ENCODE peak calls at places on chromosome 7, in eight cellular contexts. F, W, I, Q, C, O, R and S are unnamed samples.
A peak's percentile ranks its signal among the peaks of the same experiment; 100 is the strongest.

GRCh38 chr7:111475959-111476358 is 86.3 kb downstream of the IMMP2L start:
- DNase-seq in F (no peak), R (no peak), C (no peak), O (no peak), Q (no peak), W (no peak), I (no peak), S (no peak)

GRCh38 chr7:46589282-46589681 is 668.2 kb upstream of the IGFBP3 start:
- DNase-seq in W (no peak), R (no peak), I (no peak), Q (no peak), C (no peak), F (no peak), O (no peak), S (no peak)

GRCh38 chr7:17298102-17298839 is at the start of gene AHR:
- DNase-seq in W (peak; percentile 93), R (peak; percentile 94), C (peak; percentile 89), O (peak; percentile 98), Q (peak; percentile 93), I (peak; percentile 91), F (peak; percentile 87), S (peak; percentile 74)

GRCh38 chr7:38120076-38120475 is 58.0 kb upstream of the STARD3NL start:
- DNase-seq in C (no peak), W (no peak), R (no peak), I (no peak), F (no peak), Q (no peak), O (no peak), S (no peak)

GRCh38 chr7:86904949-86905834 is 154.3 kb downstream of the ELAPOR2 start:
- DNase-seq in Q (peak; percentile 12), I (peak; percentile 9), W (peak; percentile 13), F (no peak), R (peak; percentile 13), C (no peak), O (peak; percentile 57), S (no peak)

GRCh38 chr7:24825931-24826661 is 68.8 kb upstream of the GSDME start:
- DNase-seq in F (no peak), R (peak; percentile 49), C (no peak), I (no peak), O (peak; percentile 78), W (no peak), Q (no peak), S (no peak)

GRCh38 chr7:38070718-38071117 is 107.3 kb upstream of the STARD3NL start:
- DNase-seq in R (peak; percentile 27), C (no peak), Q (no peak), F (no peak), I (no peak), W (no peak), O (peak; percentile 39), S (no peak)

GRCh38 chr7:20602306-20602705 is 13.2 kb upstream of the ABCB5 start:
- DNase-seq in W (no peak), F (no peak), I (no peak), Q (no peak), C (no peak), O (peak; percentile 12), R (no peak), S (no peak)

GRCh38 chr7:46627038-46627315 is 705.9 kb upstream of the IGFBP3 start:
- DNase-seq in R (no peak), I (no peak), Q (no peak), W (no peak), C (no peak), F (no peak), O (peak; percentile 8), S (no peak)

GRCh38 chr7:4931932-4932331 is 27.1 kb downstream of the MMD2 start:
- DNase-seq in I (no peak), F (no peak), Q (no peak), W (no peak), R (peak; percentile 24), C (no peak), O (no peak), S (no peak)

GRCh38 chr7:2519119-2519930 is at the start of gene LFNG:
- DNase-seq in Q (peak; percentile 63), W (peak; percentile 100), O (peak; percentile 94), R (peak; percentile 99), C (peak; percentile 83), I (peak; percentile 65), F (peak; percentile 88), S (peak; percentile 58)

GRCh38 chr7:155980841-155981240 is 168.6 kb upstream of the SHH start:
- DNase-seq in C (no peak), W (no peak), O (no peak), F (no peak), R (no peak), I (no peak), Q (no peak), S (no peak)